ENCODE peak calls at places on chromosome 21, in five cellular contexts. R is lower lobe of right lung, N is endothelial cell, I is tibial nerve, B is fibroblast of pulmonary artery. M is an unnamed sample.
A peak's percentile ranks its signal among the peaks of the same experiment; 100 is the strongest.

GRCh38 chr21:7953058-7953457 is 2568.3 kb upstream of the TPTE start:
- DNase-seq in N (no peak), R (no peak), I (no peak), B (no peak), M (no peak)

GRCh38 chr21:20789696-20790095 is 208.5 kb upstream of the NCAM2 start:
- DNase-seq in N (no peak), B (peak; percentile 16), I (no peak), R (no peak), M (no peak)

GRCh38 chr21:34342476-34342875 is 21.3 kb upstream of the KCNE2 start:
- DNase-seq in R (no peak), N (no peak), B (no peak), I (no peak), M (no peak)

GRCh38 chr21:15967661-15968060 is 237.9 kb downstream of the USP25 start:
- DNase-seq in B (no peak), N (no peak), R (no peak), I (no peak), M (peak; percentile 4)

GRCh38 chr21:41681336-41681801 is 85.5 kb downstream of the RIPK4 start:
- DNase-seq in I (no peak), B (no peak), R (no peak), N (no peak), M (no peak)

GRCh38 chr21:38990424-38990794 is 184.7 kb downstream of the ETS2 start:
- DNase-seq in B (no peak), N (no peak), R (no peak), I (no peak), M (no peak)

GRCh38 chr21:26169611-26170470 is 729 bp downstream of the APP start:
- DNase-seq in R (peak; percentile 75), N (peak; percentile 52), I (peak; percentile 15), B (peak; percentile 74), M (peak; percentile 39)

GRCh38 chr21:41369105-41369914 is 7.5 kb downstream of the MX2 start:
- DNase-seq in B (no peak), I (no peak), R (peak; percentile 60), N (peak; percentile 51), M (no peak)

GRCh38 chr21:38952890-38953289 is 147.2 kb downstream of the ETS2 start:
- DNase-seq in N (no peak), B (no peak), R (no peak), I (no peak), M (no peak)

GRCh38 chr21:40844935-40845334 is 2.0 kb downstream of the DSCAM start:
- DNase-seq in R (no peak), B (no peak), N (no peak), I (no peak), M (no peak)

GRCh38 chr21:44878053-44878982 is 4.8 kb upstream of the PTTG1IP start:
- DNase-seq in R (no peak), I (no peak), B (no peak), N (no peak), M (no peak)

GRCh38 chr21:41662161-41662560 is 104.7 kb downstream of the RIPK4 start:
- DNase-seq in B (no peak), I (no peak), R (no peak), N (no peak), M (no peak)

GRCh38 chr21:33434770-33435360 is 31.7 kb downstream of the IFNGR2 start:
- DNase-seq in R (peak; percentile 24), B (peak; percentile 93), N (no peak), I (no peak), M (peak; percentile 92)

GRCh38 chr21:26806734-26807372 is 38.4 kb downstream of the ADAMTS1 start:
- DNase-seq in B (peak; percentile 49), R (no peak), I (no peak), N (no peak), M (peak; percentile 40)

GRCh38 chr21:40886931-40887330 is 40.0 kb upstream of the DSCAM start:
- DNase-seq in R (no peak), B (no peak), I (no peak), N (no peak), M (no peak)

DNA sequence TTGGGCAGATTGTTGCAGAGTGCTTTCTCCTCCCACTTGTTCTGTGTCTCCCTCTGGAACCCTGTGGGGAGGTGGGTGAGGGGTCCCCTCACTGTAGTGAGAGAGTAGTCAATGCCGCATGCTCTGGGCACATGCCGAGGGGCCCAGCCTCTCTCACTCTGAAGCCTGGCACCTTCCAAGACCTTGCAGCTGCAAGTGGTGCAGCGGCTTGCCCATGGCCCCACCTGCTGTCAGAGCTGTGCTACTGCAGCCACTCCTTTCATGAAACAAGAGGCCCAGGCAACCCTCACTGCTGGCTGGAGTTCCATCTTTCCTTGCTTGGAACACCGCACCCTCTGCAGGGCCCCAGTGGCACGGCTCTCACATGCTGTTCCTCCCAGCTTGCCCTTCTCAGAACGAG is 58.4 kb upstream of the COL6A1 start:
- DNase-seq in B (peak; percentile 83), R (peak; percentile 63), I (peak; percentile 59), N (peak; percentile 80), M (peak; percentile 74)
- TF ChIP-seq CTCF in B (peak; percentile 99), R (peak; percentile 81), I (peak; percentile 95), N (peak; percentile 77), M (peak; percentile 96)

GRCh38 chr21:43829575-43830119 is 35.4 kb upstream of the AGPAT3 start:
- DNase-seq in R (no peak), I (no peak), B (no peak), N (no peak), M (no peak)
- TF ChIP-seq CTCF in R (peak; percentile 10), I (no peak), B (no peak), N (no peak), M (no peak)

GRCh38 chr21:17821121-17821520 is 2.0 kb upstream of the C21orf91 start:
- DNase-seq in R (no peak), B (no peak), I (no peak), N (no peak), M (no peak)
- TF ChIP-seq CTCF in R (no peak), B (no peak), I (no peak), N (no peak), M (no peak)

GRCh38 chr21:29299906-29300546 is 1.3 kb downstream of the BACH1 start:
- DNase-seq in R (peak; percentile 79), I (no peak), B (peak; percentile 85), N (peak; percentile 8), M (peak; percentile 95)

GRCh38 chr21:29296452-29296851 is 2.3 kb upstream of the BACH1 start:
- DNase-seq in N (no peak), B (no peak), I (no peak), R (no peak), M (no peak)

GRCh38 chr21:29299046-29299905 is 554 bp downstream of the BACH1 start:
- DNase-seq in I (peak; percentile 26), R (peak; percentile 81), N (peak; percentile 59), B (peak; percentile 57), M (peak; percentile 34)

GRCh38 chr21:29297483-29298347 is 1.0 kb upstream of the BACH1 start:
- DNase-seq in I (no peak), R (no peak), N (no peak), B (no peak), M (no peak)

DNA sequence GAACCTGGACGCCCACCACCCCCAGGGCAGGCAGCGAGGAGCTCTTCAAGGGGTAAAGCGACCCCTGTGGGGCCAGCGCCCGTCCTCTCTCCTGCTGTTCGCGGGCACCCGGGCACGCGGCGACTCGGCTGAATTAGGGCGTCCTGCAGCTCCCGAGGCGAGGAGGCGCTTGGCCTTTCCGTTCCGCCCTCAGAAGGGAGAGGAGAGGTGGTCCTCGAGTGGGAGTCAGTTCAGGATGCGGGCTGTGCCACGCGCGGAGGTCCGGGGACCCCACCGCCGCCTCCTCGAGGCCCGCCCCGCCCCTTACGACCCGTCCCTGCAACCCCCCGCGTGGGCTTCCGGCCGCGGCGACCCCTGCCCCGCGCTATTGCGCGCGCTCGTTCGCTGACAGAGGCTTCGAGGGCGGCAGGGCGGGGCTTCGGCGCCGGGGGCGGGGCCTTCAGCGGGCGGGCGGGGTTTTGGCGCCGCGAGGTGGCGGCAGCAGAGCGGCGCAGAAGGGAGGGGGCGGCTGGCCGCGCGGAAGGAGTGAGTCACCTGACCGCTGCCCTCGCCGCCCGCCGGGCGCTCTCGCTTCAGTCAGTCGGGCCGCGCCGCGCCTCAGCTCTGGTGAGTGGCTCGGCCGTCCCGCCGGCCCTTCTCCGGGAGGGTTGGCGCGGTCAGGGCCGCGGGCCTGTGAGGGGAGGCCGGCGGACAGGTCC is at the start of gene BACH1:
- DNase-seq in I (peak; percentile 81), B (peak; percentile 93), N (peak; percentile 93), R (peak; percentile 95), M (peak; percentile 85)
- TF ChIP-seq CTCF in I (peak; percentile 59), B (no peak), N (peak; percentile 39), R (peak; percentile 51), M (peak; percentile 77)

GRCh38 chr21:35616090-35616489 is 444.2 kb downstream of the SETD4 start:
- DNase-seq in R (no peak), B (peak; percentile 69), I (no peak), N (no peak), M (peak; percentile 41)
- TF ChIP-seq CTCF in R (peak; percentile 38), B (peak; percentile 47), I (peak; percentile 50), N (no peak), M (peak; percentile 69)

DNA sequence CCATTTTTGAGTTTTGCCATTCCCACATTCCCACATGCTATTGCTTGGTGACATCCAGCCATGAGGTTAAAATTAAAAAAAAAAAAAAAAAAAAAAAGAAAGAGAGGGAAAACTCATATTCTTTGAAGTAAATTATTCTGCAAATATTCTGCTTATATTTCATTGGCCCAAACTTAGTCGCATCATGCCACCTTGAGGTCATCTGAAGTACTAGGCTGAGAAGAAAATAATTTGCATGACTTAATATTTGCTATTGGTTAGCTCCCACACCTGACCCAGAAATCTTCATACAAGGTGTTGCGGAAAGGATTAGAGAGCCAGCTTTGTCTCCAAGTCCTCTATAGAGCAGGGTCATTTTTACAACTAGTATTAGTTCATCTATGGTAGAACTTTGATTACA is 2206.0 kb downstream of the MRPL39 start:
- DNase-seq in N (no peak), R (no peak), I (no peak), B (peak; percentile 1), M (no peak)
- TF ChIP-seq CTCF in N (peak; percentile 58), R (no peak), I (no peak), B (no peak), M (no peak)

DNA sequence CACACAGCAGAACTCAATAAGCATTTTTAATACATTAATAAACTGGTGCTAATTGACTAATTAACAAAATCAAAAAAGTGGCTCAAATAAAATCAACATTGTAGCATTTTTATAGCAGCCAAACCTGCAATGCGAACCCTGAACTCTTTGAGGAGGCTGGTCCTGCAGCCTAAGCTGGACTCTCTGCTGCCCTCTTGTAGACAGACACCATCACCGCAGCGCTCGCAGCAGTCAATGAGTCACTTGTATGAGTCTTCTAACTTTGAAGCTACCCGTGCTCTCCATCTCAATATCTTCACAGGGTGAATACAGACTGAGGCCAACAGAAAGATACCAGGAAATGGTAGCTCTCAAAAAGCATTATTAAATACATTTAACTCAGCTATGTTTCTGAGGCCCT is 9.7 kb upstream of the KRTAP7-1 start:
- DNase-seq in N (peak; percentile 60), B (peak; percentile 0), I (no peak), R (no peak), M (no peak)
- TF ChIP-seq CTCF in N (peak; percentile 65), B (no peak), I (no peak), R (no peak), M (peak; percentile 27)

GRCh38 chr21:31731112-31731801 is 661 bp downstream of the SCAF4 start:
- DNase-seq in B (no peak), N (peak; percentile 63), R (peak; percentile 69), I (no peak), M (no peak)
- TF ChIP-seq CTCF in B (no peak), N (peak; percentile 19), R (no peak), I (no peak), M (peak; percentile 54)

M was measured in HFFc6.